ENCODE peak calls at places on chromosomes 5 and 9, in seven cellular contexts. T is Daoy; Y is CD8-positive, alpha-beta memory T cell; H is upper lobe of left lung; I is amniotic stem cell; X is nucleus accumbens; A is pulmonary artery endothelial cell. B is an unnamed sample.

GRCh38 chr5:107668154-107668932 is 2.4 kb downstream of the EFNA5 start:
- DNase-seq in X (no peak), I (no peak), Y (no peak), T (no peak), A (no peak), H (no peak), B (no peak)

GRCh38 chr9:933356-933755 is 43.1 kb upstream of the DMRT3 start:
- DNase-seq in A (no peak), X (no peak), I (no peak), H (no peak), Y (no peak), T (no peak), B (no peak)

GRCh38 chr5:95817430-95817829 is 5.1 kb downstream of the GLRX start:
- DNase-seq in I (no peak), A (no peak), Y (no peak), T (peak; percentile 91), X (no peak), H (peak; percentile 45), B (no peak)

GRCh38 chr9:129352157-129352870 is 174.3 kb upstream of the IER5L start:
- DNase-seq in H (no peak), A (no peak), T (no peak), Y (no peak), X (peak; percentile 27), I (no peak), B (no peak)

GRCh38 chr5:1368236-1368635 is 23.3 kb upstream of the CLPTM1L start:
- DNase-seq in T (no peak), X (no peak), I (no peak), Y (no peak), H (no peak), A (no peak), B (no peak)

GRCh38 chr5:167049771-167050567 is 1241.5 kb upstream of the WWC1 start:
- DNase-seq in X (no peak), A (no peak), H (no peak), T (peak; percentile 30), Y (no peak), I (no peak), B (no peak)

GRCh38 chr5:170069512-170069911 is 36.2 kb upstream of the FOXI1 start:
- DNase-seq in I (no peak), Y (no peak), H (no peak), X (no peak), A (no peak), T (no peak), B (no peak)

GRCh38 chr9:99509291-99509826 is 287.3 kb downstream of the SEC61B start:
- DNase-seq in Y (no peak), T (no peak), I (no peak), X (no peak), H (no peak), A (no peak), B (no peak)

GRCh38 chr5:66494437-66494836 is 101.8 kb upstream of the MAST4 start:
- DNase-seq in H (no peak), Y (no peak), X (no peak), T (no peak), A (no peak), I (no peak), B (peak; percentile 19)

GRCh38 chr5:143720689-143721088 is 91.3 kb upstream of the HMHB1 start:
- DNase-seq in A (no peak), I (no peak), Y (no peak), H (no peak), T (no peak), X (no peak), B (no peak)

GRCh38 chr9:137774775-137775386 is 102.7 kb upstream of the CACNA1B start:
- DNase-seq in T (no peak), X (no peak), A (no peak), Y (no peak), I (no peak), H (no peak), B (no peak)

GRCh38 chr5:126939887-126940286 is 90.5 kb downstream of the MARCHF3 start:
- DNase-seq in T (no peak), Y (no peak), A (no peak), X (no peak), H (no peak), I (no peak), B (no peak)